ENCODE peak calls at places on chromosome 3, in nine cellular contexts. E, B, H, V, T, D, N, W and J are unnamed samples.

GRCh38 chr3:30453364-30454039 is 152.9 kb upstream of the TGFBR2 start:
- DNase-seq in V (no peak), E (no peak), H (no peak), B (no peak), T (no peak), W (no peak), N (no peak), D (no peak), J (no peak)

GRCh38 chr3:157311633-157312365 is 124.9 kb upstream of the PTX3 start:
- DNase-seq in E (no peak), V (peak), W (no peak), D (no peak), H (no peak), B (no peak), N (no peak), T (no peak), J (no peak)

GRCh38 chr3:197261164-197261509 is 37.3 kb downstream of the DLG1 start:
- DNase-seq in N (no peak), W (no peak), H (no peak), E (no peak), B (no peak), D (no peak), V (no peak), T (no peak), J (no peak)

GRCh38 chr3:11523793-11524160 is 119.9 kb downstream of the VGLL4 start:
- DNase-seq in B (no peak), H (no peak), E (no peak), V (no peak), N (no peak), T (no peak), W (no peak), D (no peak), J (no peak)

GRCh38 chr3:184341925-184342324 is 4.5 kb downstream of the FAM131A start:
- DNase-seq in W (no peak), D (no peak), B (no peak), H (no peak), V (no peak), N (no peak), E (no peak), T (no peak), J (no peak)

GRCh38 chr3:126064627-126065258 is 19.2 kb downstream of the SLC41A3 start:
- DNase-seq in D (no peak), B (no peak), V (no peak), H (no peak), T (peak), W (no peak), E (no peak), N (no peak), J (no peak)

GRCh38 chr3:154132777-154133375 is 11.7 kb downstream of the ARHGEF26 start:
- DNase-seq in N (no peak), E (no peak), B (no peak), W (peak), V (no peak), D (no peak), T (no peak), H (no peak), J (no peak)

GRCh38 chr3:159045279-159045678 is 243.4 kb downstream of the MFSD1 start:
- DNase-seq in E (peak), T (peak), D (no peak), W (peak), H (no peak), V (no peak), B (no peak), N (no peak), J (no peak)

GRCh38 chr3:106913111-106913698 is 464.0 kb upstream of the CCDC54 start:
- DNase-seq in W (no peak), B (no peak), T (no peak), N (no peak), E (no peak), D (no peak), H (no peak), V (peak), J (no peak)